ENCODE peak calls at places on chromosomes 12 and 14, in eight cellular contexts. One of them, this sample, is unnamed. For H3K4me1, the result is how much of the 10 kb centered on the place peaks cover.

GRCh38 chr14:88798161-88798560 is 5.4 kb upstream of the EML5 start:
- DNase-seq in ovary: no peak
- DNase-seq in A549: no peak
- DNase-seq in stomach: no peak
- DNase-seq in suprapubic skin: no peak
- DNase-seq in HepG2: no peak
- DNase-seq in tibial nerve: no peak
- DNase-seq in H1: no peak
- DNase-seq in this sample: no peak

GRCh38 chr12:84463756-84464495 is 448.7 kb downstream of the SLC6A15 start:
- DNase-seq in ovary: no peak
- DNase-seq in A549: no peak
- DNase-seq in stomach: no peak
- DNase-seq in suprapubic skin: no peak
- DNase-seq in HepG2: no peak
- DNase-seq in tibial nerve: no peak
- DNase-seq in H1: no peak
- DNase-seq in this sample: no peak

GRCh38 chr12:10607885-10608458 is 5.4 kb downstream of the MAGOHB start:
- DNase-seq in ovary: no peak
- DNase-seq in A549: peak
- DNase-seq in stomach: no peak
- DNase-seq in suprapubic skin: no peak
- DNase-seq in HepG2: no peak
- DNase-seq in tibial nerve: no peak
- DNase-seq in H1: no peak
- DNase-seq in this sample: no peak

GRCh38 chr12:131108171-131108955 is 154.7 kb downstream of the ADGRD1 start:
- DNase-seq in ovary: no peak
- DNase-seq in A549: peak
- DNase-seq in stomach: no peak
- DNase-seq in suprapubic skin: no peak
- DNase-seq in HepG2: no peak
- DNase-seq in tibial nerve: no peak
- DNase-seq in H1: no peak
- DNase-seq in this sample: no peak

GRCh38 chr12:6563448-6564050 is 4.5 kb downstream of the NOP2 start:
- DNase-seq in ovary: peak
- DNase-seq in A549: peak
- DNase-seq in stomach: peak
- DNase-seq in suprapubic skin: no peak
- DNase-seq in HepG2: peak
- DNase-seq in tibial nerve: peak
- DNase-seq in H1: no peak
- DNase-seq in this sample: peak

GRCh38 chr12:125079943-125080645 is 14.9 kb downstream of the AACS start:
- DNase-seq in ovary: peak
- DNase-seq in A549: no peak
- DNase-seq in stomach: no peak
- DNase-seq in suprapubic skin: no peak
- DNase-seq in HepG2: no peak
- DNase-seq in tibial nerve: peak
- DNase-seq in H1: no peak
- DNase-seq in this sample: no peak

GRCh38 chr12:101074940-101075680 is 134.9 kb downstream of the SLC5A8 start:
- DNase-seq in ovary: no peak
- DNase-seq in A549: no peak
- DNase-seq in stomach: no peak
- DNase-seq in suprapubic skin: no peak
- DNase-seq in HepG2: no peak
- DNase-seq in tibial nerve: no peak
- DNase-seq in H1: no peak
- DNase-seq in this sample: no peak

GRCh38 chr12:67271976-67272375 is 2.8 kb downstream of the CAND1 start:
- DNase-seq in ovary: no peak
- DNase-seq in A549: no peak
- DNase-seq in stomach: no peak
- DNase-seq in suprapubic skin: no peak
- DNase-seq in HepG2: no peak
- DNase-seq in tibial nerve: no peak
- DNase-seq in H1: no peak
- DNase-seq in this sample: no peak

GRCh38 chr12:116278259-116278595 is 734 bp upstream of the MED13L start:
- DNase-seq in ovary: no peak
- DNase-seq in A549: peak
- DNase-seq in stomach: no peak
- DNase-seq in suprapubic skin: no peak
- DNase-seq in HepG2: no peak
- DNase-seq in tibial nerve: no peak
- DNase-seq in H1: no peak
- DNase-seq in this sample: no peak

GRCh38 chr14:102849522-102850379 is 72.5 kb downstream of the TRAF3 start:
- DNase-seq in ovary: no peak
- DNase-seq in A549: no peak
- DNase-seq in stomach: peak
- DNase-seq in suprapubic skin: no peak
- DNase-seq in HepG2: no peak
- DNase-seq in tibial nerve: no peak
- DNase-seq in H1: no peak
- DNase-seq in this sample: peak

GRCh38 chr12:76030378-76031080 is 1.0 kb downstream of the PHLDA1 start:
- DNase-seq in ovary: peak
- DNase-seq in A549: peak
- DNase-seq in stomach: peak
- DNase-seq in suprapubic skin: peak
- DNase-seq in HepG2: no peak
- DNase-seq in tibial nerve: no peak
- DNase-seq in H1: no peak
- DNase-seq in this sample: peak

GRCh38 chr14:106831322-106831720 is 1304.9 kb downstream of the TMEM121 start:
- DNase-seq in ovary: no peak
- DNase-seq in A549: peak
- DNase-seq in stomach: no peak
- DNase-seq in suprapubic skin: no peak
- DNase-seq in HepG2: peak
- DNase-seq in tibial nerve: no peak
- DNase-seq in H1: no peak
- DNase-seq in this sample: peak

GRCh38 chr14:22521449-22522239 is 67.4 kb downstream of the DAD1 start:
- DNase-seq in ovary: no peak
- DNase-seq in A549: no peak
- DNase-seq in stomach: peak
- DNase-seq in suprapubic skin: no peak
- DNase-seq in HepG2: peak
- DNase-seq in tibial nerve: no peak
- DNase-seq in H1: no peak
- DNase-seq in this sample: no peak

GRCh38 chr14:22517117-22517720 is 71.8 kb downstream of the DAD1 start:
- DNase-seq in ovary: no peak
- DNase-seq in A549: no peak
- DNase-seq in stomach: no peak
- DNase-seq in suprapubic skin: no peak
- DNase-seq in HepG2: no peak
- DNase-seq in tibial nerve: no peak
- DNase-seq in H1: no peak
- DNase-seq in this sample: no peak

GRCh38 chr14:22520786-22521185 is 68.2 kb downstream of the DAD1 start:
- DNase-seq in ovary: no peak
- DNase-seq in A549: no peak
- DNase-seq in stomach: no peak
- DNase-seq in suprapubic skin: no peak
- DNase-seq in HepG2: no peak
- DNase-seq in tibial nerve: no peak
- DNase-seq in H1: no peak
- DNase-seq in this sample: no peak

GRCh38 chr14:22518073-22518472 is 71.0 kb downstream of the DAD1 start:
- DNase-seq in ovary: no peak
- DNase-seq in A549: no peak
- DNase-seq in stomach: no peak
- DNase-seq in suprapubic skin: no peak
- DNase-seq in HepG2: no peak
- DNase-seq in tibial nerve: no peak
- DNase-seq in H1: no peak
- DNase-seq in this sample: no peak

DNA sequence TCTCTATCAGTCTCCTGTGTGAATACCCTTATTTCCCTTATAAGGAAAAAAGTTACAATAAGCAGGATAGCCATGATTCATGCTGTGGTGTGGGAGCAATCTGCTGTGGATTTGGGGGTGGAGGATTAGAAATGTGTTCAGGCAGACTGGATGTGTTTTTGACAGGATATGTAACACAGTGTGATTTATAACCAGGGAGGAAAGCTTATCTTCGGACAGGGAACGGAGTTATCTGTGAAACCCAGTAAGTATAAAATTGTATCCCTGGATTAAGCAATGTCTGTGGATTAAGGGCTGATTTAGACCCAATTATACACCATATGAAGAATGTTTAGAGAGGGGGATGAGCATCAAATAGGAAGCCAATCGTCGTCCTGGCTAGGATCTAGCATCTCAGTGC is 68.8 kb downstream of the DAD1 start:
- DNase-seq in ovary: no peak
- DNase-seq in A549: no peak
- DNase-seq in stomach: no peak
- DNase-seq in suprapubic skin: no peak
- DNase-seq in HepG2: no peak
- DNase-seq in tibial nerve: no peak
- DNase-seq in H1: no peak
- DNase-seq in this sample: no peak
- H3K4me1 ChIP-seq in ovary: under half
- H3K4me1 ChIP-seq in A549: under half
- H3K4me1 ChIP-seq in stomach: under half
- H3K4me1 ChIP-seq in suprapubic skin: half or more
- H3K4me1 ChIP-seq in HepG2: under half
- H3K4me1 ChIP-seq in tibial nerve: under half
- H3K4me1 ChIP-seq in H1: under half
- H3K4me1 ChIP-seq in this sample: under half

DNA sequence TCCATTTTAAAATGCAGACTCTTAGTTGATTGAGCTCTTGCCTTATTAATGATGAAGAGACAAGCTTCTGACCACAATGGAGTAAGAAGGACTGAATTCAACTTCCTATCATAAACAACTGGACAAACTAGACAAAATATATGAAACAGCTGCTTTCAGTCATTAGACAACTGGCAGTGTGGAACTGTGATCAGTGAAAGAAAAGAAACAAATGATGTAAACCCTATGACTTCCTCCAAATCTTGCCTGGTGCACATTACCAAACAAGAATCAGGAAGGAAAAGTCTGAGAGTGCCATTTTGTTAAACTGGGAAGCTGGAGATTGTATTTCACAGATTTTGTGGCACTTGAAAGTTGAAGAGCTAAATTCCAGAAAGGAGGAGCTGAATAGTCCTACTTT is 154.6 kb upstream of the ATXN7L3B start:
- DNase-seq in ovary: no peak
- DNase-seq in A549: no peak
- DNase-seq in stomach: no peak
- DNase-seq in suprapubic skin: no peak
- DNase-seq in HepG2: no peak
- DNase-seq in tibial nerve: no peak
- DNase-seq in H1: no peak
- DNase-seq in this sample: no peak
- TF ChIP-seq EP300 in ovary: no peak
- TF ChIP-seq EP300 in A549: no peak
- TF ChIP-seq EP300 in stomach: no peak
- TF ChIP-seq EP300 in suprapubic skin: no peak
- TF ChIP-seq EP300 in HepG2: no peak
- TF ChIP-seq EP300 in tibial nerve: no peak
- TF ChIP-seq EP300 in H1: no peak
- TF ChIP-seq EP300 in this sample: no peak

GRCh38 chr12:109714141-109714912 is 702 bp downstream of the FAM222A start:
- DNase-seq in ovary: peak
- DNase-seq in A549: peak
- DNase-seq in stomach: peak
- DNase-seq in suprapubic skin: no peak
- DNase-seq in HepG2: peak
- DNase-seq in tibial nerve: peak
- DNase-seq in H1: no peak
- DNase-seq in this sample: peak
- H3K4me1 ChIP-seq in ovary: under half
- H3K4me1 ChIP-seq in A549: under half
- H3K4me1 ChIP-seq in stomach: under half
- H3K4me1 ChIP-seq in suprapubic skin: half or more
- H3K4me1 ChIP-seq in HepG2: half or more
- H3K4me1 ChIP-seq in tibial nerve: half or more
- H3K4me1 ChIP-seq in H1: under half
- H3K4me1 ChIP-seq in this sample: under half

GRCh38 chr12:50988871-50989270 is 36.5 kb downstream of the HIGD1C start:
- DNase-seq in ovary: no peak
- DNase-seq in A549: no peak
- DNase-seq in stomach: no peak
- DNase-seq in suprapubic skin: no peak
- DNase-seq in HepG2: no peak
- DNase-seq in tibial nerve: no peak
- DNase-seq in H1: no peak
- DNase-seq in this sample: no peak

GRCh38 chr12:50985322-50985721 is 33.0 kb downstream of the HIGD1C start:
- DNase-seq in ovary: peak
- DNase-seq in A549: no peak
- DNase-seq in stomach: no peak
- DNase-seq in suprapubic skin: no peak
- DNase-seq in HepG2: peak
- DNase-seq in tibial nerve: peak
- DNase-seq in H1: no peak
- DNase-seq in this sample: no peak

GRCh38 chr12:50984899-50985298 is 32.6 kb downstream of the HIGD1C start:
- DNase-seq in ovary: no peak
- DNase-seq in A549: no peak
- DNase-seq in stomach: no peak
- DNase-seq in suprapubic skin: no peak
- DNase-seq in HepG2: no peak
- DNase-seq in tibial nerve: no peak
- DNase-seq in H1: no peak
- DNase-seq in this sample: no peak

GRCh38 chr12:50988051-50988450 is 35.7 kb downstream of the HIGD1C start:
- DNase-seq in ovary: no peak
- DNase-seq in A549: no peak
- DNase-seq in stomach: no peak
- DNase-seq in suprapubic skin: no peak
- DNase-seq in HepG2: no peak
- DNase-seq in tibial nerve: no peak
- DNase-seq in H1: no peak
- DNase-seq in this sample: no peak

GRCh38 chr12:50986961-50987737 is 34.8 kb downstream of the HIGD1C start:
- DNase-seq in ovary: peak
- DNase-seq in A549: peak
- DNase-seq in stomach: peak
- DNase-seq in suprapubic skin: no peak
- DNase-seq in HepG2: peak
- DNase-seq in tibial nerve: peak
- DNase-seq in H1: no peak
- DNase-seq in this sample: peak
- TF ChIP-seq EP300 in ovary: no peak
- TF ChIP-seq EP300 in A549: no peak
- TF ChIP-seq EP300 in stomach: no peak
- TF ChIP-seq EP300 in suprapubic skin: no peak
- TF ChIP-seq EP300 in HepG2: no peak
- TF ChIP-seq EP300 in tibial nerve: peak
- TF ChIP-seq EP300 in H1: no peak
- TF ChIP-seq EP300 in this sample: no peak

This sample was measured in transverse colon.